ENCODE peak calls at places on chromosome 3, in eight cellular contexts. E, S, K, L, T, Y, G and M are unnamed samples.

GRCh38 chr3:185207931-185208746 is 45.7 kb downstream of the EHHADH start:
- DNase-seq in E (peak), S (peak), K (no peak), L (no peak), T (peak), Y (no peak), G (peak), M (no peak)

GRCh38 chr3:13219902-13220296 is 146.7 kb upstream of the IQSEC1 start:
- DNase-seq in E (no peak), S (no peak), K (no peak), L (no peak), T (no peak), Y (no peak), G (no peak), M (no peak)

GRCh38 chr3:120182613-120183524 is 88.6 kb upstream of the GSK3B start:
- DNase-seq in E (no peak), S (no peak), K (no peak), L (no peak), T (peak), Y (peak), G (peak), M (no peak)

GRCh38 chr3:127131625-127132170 is 61.2 kb upstream of the PRR23E start:
- DNase-seq in E (no peak), S (no peak), K (no peak), L (no peak), T (no peak), Y (no peak), G (no peak), M (no peak)

GRCh38 chr3:184615396-184615795 is 53.8 kb downstream of the EPHB3 start:
- DNase-seq in E (no peak), S (no peak), K (no peak), L (no peak), T (no peak), Y (no peak), G (no peak), M (no peak)

GRCh38 chr3:97932387-97932801 is 39.8 kb downstream of the RIOX2 start:
- DNase-seq in E (no peak), S (no peak), K (no peak), L (no peak), T (peak), Y (no peak), G (peak), M (no peak)

GRCh38 chr3:18080198-18080689 is 337.8 kb upstream of the TBC1D5 start:
- DNase-seq in E (no peak), S (no peak), K (no peak), L (no peak), T (peak), Y (no peak), G (peak), M (no peak)

GRCh38 chr3:13972679-13973379 is 93.0 kb upstream of the WNT7A start:
- DNase-seq in E (no peak), S (no peak), K (no peak), L (no peak), T (no peak), Y (no peak), G (peak), M (no peak)

GRCh38 chr3:132134611-132135010 is 99.8 kb upstream of the CPNE4 start:
- DNase-seq in E (peak), S (no peak), K (no peak), L (no peak), T (peak), Y (peak), G (peak), M (no peak)

GRCh38 chr3:17894434-17895060 is 152.1 kb upstream of the TBC1D5 start:
- DNase-seq in E (peak), S (no peak), K (peak), L (peak), T (peak), Y (peak), G (peak), M (no peak)

GRCh38 chr3:138188013-138188352 is 882 bp downstream of the ARMC8 start:
- DNase-seq in E (no peak), S (no peak), K (no peak), L (peak), T (peak), Y (no peak), G (no peak), M (no peak)

DNA sequence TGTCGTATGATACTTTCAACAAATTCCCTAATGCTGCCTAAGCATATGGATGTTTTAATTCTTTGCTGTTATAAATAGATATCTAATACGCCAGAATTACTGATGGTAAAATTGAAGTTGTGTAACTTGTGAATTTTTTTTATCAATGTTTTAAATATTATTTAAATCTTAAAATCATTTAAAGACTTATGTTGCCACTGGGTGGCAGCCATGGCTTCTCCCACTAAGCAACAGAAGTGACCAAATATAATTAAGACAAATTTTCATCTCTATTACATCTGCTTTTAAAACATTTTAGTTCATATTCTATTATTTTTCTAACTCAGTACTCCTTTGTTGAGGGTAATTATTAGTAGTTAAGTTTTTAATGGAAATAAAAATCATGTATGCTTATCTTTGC is 8.1 kb upstream of the IL20RB start:
- DNase-seq in E (no peak), S (no peak), K (no peak), L (no peak), T (peak), Y (no peak), G (no peak), M (no peak)
- TF ChIP-seq CTCF in E (peak), S (peak), K (no peak), L (no peak), T (peak), Y (peak), G (peak), M (no peak)

GRCh38 chr3:85337895-85338294 is 379.1 kb downstream of the CADM2 start:
- DNase-seq in E (no peak), S (no peak), K (no peak), L (no peak), T (no peak), Y (no peak), G (no peak), M (no peak)

GRCh38 chr3:85342915-85343314 is 384.1 kb downstream of the CADM2 start:
- DNase-seq in E (no peak), S (no peak), K (no peak), L (no peak), T (no peak), Y (peak), G (peak), M (no peak)
- TF ChIP-seq CTCF in E (no peak), S (peak), K (peak), L (no peak), T (no peak), Y (peak), G (peak), M (no peak)

GRCh38 chr3:32154180-32154579 is 47.8 kb downstream of the GPD1L start:
- DNase-seq in E (no peak), S (no peak), K (no peak), L (no peak), T (no peak), Y (peak), G (peak), M (no peak)
- TF ChIP-seq CTCF in E (peak), S (no peak), K (no peak), L (no peak), T (peak), Y (peak), G (peak), M (no peak)

GRCh38 chr3:143016321-143016972 is 15.1 kb downstream of the U2SURP start:
- DNase-seq in E (no peak), S (no peak), K (no peak), L (no peak), T (no peak), Y (no peak), G (peak), M (no peak)
- TF ChIP-seq CTCF in E (peak), S (peak), K (peak), L (peak), T (peak), Y (peak), G (peak), M (peak)

GRCh38 chr3:140828585-140828984 is 113.1 kb upstream of the SLC25A36 start:
- DNase-seq in E (no peak), S (no peak), K (no peak), L (no peak), T (no peak), Y (no peak), G (no peak), M (no peak)

GRCh38 chr3:140827894-140828293 is 113.7 kb upstream of the SLC25A36 start:
- DNase-seq in E (no peak), S (no peak), K (no peak), L (no peak), T (no peak), Y (no peak), G (no peak), M (no peak)

GRCh38 chr3:140821493-140821892 is 120.1 kb upstream of the SLC25A36 start:
- DNase-seq in E (no peak), S (no peak), K (no peak), L (no peak), T (no peak), Y (no peak), G (no peak), M (no peak)

GRCh38 chr3:140822381-140823047 is 119.1 kb upstream of the SLC25A36 start:
- DNase-seq in E (no peak), S (no peak), K (no peak), L (no peak), T (no peak), Y (no peak), G (no peak), M (no peak)

DNA sequence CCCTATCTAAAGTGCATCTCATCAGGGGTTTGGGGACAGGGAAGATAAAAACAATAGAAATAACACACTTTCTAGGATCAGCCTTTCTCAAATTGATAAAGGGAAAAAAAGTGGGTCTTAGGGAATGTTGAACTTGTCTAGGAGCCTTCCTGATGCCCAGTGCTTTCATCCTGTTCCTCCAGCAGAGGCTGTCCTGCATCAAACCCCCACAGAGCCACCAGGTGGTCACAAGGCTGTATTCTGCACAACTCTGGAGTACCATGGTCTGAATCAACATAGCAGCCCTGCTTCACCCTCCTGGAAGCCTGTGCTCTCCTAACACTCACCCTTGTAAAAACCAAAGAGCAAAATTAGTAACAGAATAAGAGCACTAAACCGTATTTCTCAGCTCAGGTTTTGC is 118.5 kb upstream of the SLC25A36 start:
- DNase-seq in E (no peak), S (no peak), K (no peak), L (no peak), T (no peak), Y (no peak), G (no peak), M (no peak)
- TF ChIP-seq CTCF in E (no peak), S (no peak), K (no peak), L (no peak), T (no peak), Y (no peak), G (no peak), M (no peak)

DNA sequence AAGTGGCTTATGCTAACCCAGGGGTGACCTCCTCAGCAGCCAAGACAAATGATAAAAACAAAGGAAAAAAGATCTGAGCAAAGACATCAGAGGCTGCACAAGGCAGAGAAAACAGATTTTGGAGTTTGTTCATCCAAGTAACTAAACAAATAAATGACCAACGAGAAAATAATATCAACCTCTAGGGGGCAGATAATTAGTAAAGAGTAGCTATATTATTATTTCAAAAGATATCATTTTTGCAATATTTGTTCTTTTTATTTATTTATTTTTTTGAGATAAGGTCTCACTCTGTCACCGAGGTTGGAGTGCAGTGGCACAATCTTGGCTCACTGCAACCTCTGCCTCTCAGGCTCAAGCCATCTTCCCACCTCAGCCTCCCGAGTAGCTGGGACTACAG is 101.8 kb downstream of the PCCB start:
- DNase-seq in E (no peak), S (no peak), K (no peak), L (no peak), T (no peak), Y (no peak), G (peak), M (no peak)
- TF ChIP-seq CTCF in E (no peak), S (no peak), K (peak), L (no peak), T (no peak), Y (no peak), G (no peak), M (peak)

GRCh38 chr3:108433928-108434327 is 76.5 kb downstream of the MYH15 start:
- DNase-seq in E (no peak), S (no peak), K (no peak), L (no peak), T (no peak), Y (no peak), G (no peak), M (no peak)

GRCh38 chr3:108438542-108438941 is 71.9 kb downstream of the MYH15 start:
- DNase-seq in E (no peak), S (no peak), K (no peak), L (no peak), T (no peak), Y (no peak), G (no peak), M (no peak)

GRCh38 chr3:108441528-108441927 is 68.9 kb downstream of the MYH15 start:
- DNase-seq in E (no peak), S (no peak), K (no peak), L (no peak), T (no peak), Y (no peak), G (no peak), M (no peak)

GRCh38 chr3:108441081-108441507 is 69.3 kb downstream of the MYH15 start:
- DNase-seq in E (no peak), S (no peak), K (no peak), L (no peak), T (no peak), Y (no peak), G (no peak), M (no peak)

GRCh38 chr3:108437439-108437838 is 73.0 kb downstream of the MYH15 start:
- DNase-seq in E (no peak), S (no peak), K (no peak), L (peak), T (no peak), Y (no peak), G (peak), M (no peak)
- TF ChIP-seq CTCF in E (no peak), S (no peak), K (no peak), L (no peak), T (no peak), Y (no peak), G (no peak), M (no peak)